ENCODE peak calls at places on chromosomes 13 and 19, in five cellular contexts. One of them, this sample, is unnamed. For H4K20me1, the result is how much of the 10 kb centered on the place peaks cover.

GRCh38 chr19:31975461-31975860 is 369.9 kb upstream of the ZNF507 start:
- DNase-seq in OCI-LY7: no peak
- DNase-seq in fibroblast of lung: no peak
- DNase-seq in GM23248: no peak
- DNase-seq in endothelial cell of umbilical vein: no peak
- DNase-seq in this sample: no peak

GRCh38 chr19:10417598-10418280 is 2.6 kb upstream of the PDE4A start:
- DNase-seq in endothelial cell of umbilical vein: no peak
- DNase-seq in fibroblast of lung: no peak
- DNase-seq in GM23248: no peak
- DNase-seq in OCI-LY7: peak
- DNase-seq in this sample: peak

GRCh38 chr19:19656451-19657396 is 6.8 kb downstream of the ATP13A1 start:
- DNase-seq in GM23248: no peak
- DNase-seq in endothelial cell of umbilical vein: no peak
- DNase-seq in fibroblast of lung: no peak
- DNase-seq in OCI-LY7: no peak
- DNase-seq in this sample: no peak

GRCh38 chr13:110719036-110719710 is 5.7 kb downstream of the ING1 start:
- DNase-seq in endothelial cell of umbilical vein: no peak
- DNase-seq in OCI-LY7: no peak
- DNase-seq in GM23248: no peak
- DNase-seq in fibroblast of lung: no peak
- DNase-seq in this sample: no peak

GRCh38 chr13:91272235-91272777 is 75.2 kb upstream of the MIR17HG start:
- DNase-seq in OCI-LY7: no peak
- DNase-seq in GM23248: no peak
- DNase-seq in endothelial cell of umbilical vein: no peak
- DNase-seq in fibroblast of lung: no peak
- DNase-seq in this sample: no peak

GRCh38 chr13:67235265-67235664 is 5.1 kb upstream of the PCDH9 start:
- DNase-seq in endothelial cell of umbilical vein: no peak
- DNase-seq in OCI-LY7: no peak
- DNase-seq in fibroblast of lung: no peak
- DNase-seq in GM23248: no peak
- DNase-seq in this sample: no peak

GRCh38 chr13:51291341-51291740 is 48.1 kb upstream of the SERPINE3 start:
- DNase-seq in endothelial cell of umbilical vein: no peak
- DNase-seq in GM23248: peak
- DNase-seq in OCI-LY7: no peak
- DNase-seq in fibroblast of lung: peak
- DNase-seq in this sample: no peak

GRCh38 chr13:89401209-89401810 is 1730.1 kb downstream of the SLITRK5 start:
- DNase-seq in endothelial cell of umbilical vein: peak
- DNase-seq in GM23248: peak
- DNase-seq in fibroblast of lung: peak
- DNase-seq in OCI-LY7: no peak
- DNase-seq in this sample: no peak

GRCh38 chr19:19502281-19502680 is 13.1 kb downstream of the TSSK6 start:
- DNase-seq in fibroblast of lung: no peak
- DNase-seq in endothelial cell of umbilical vein: no peak
- DNase-seq in OCI-LY7: no peak
- DNase-seq in GM23248: no peak
- DNase-seq in this sample: no peak

GRCh38 chr13:40794414-40795368 is 5.3 kb downstream of the SLC25A15 start:
- DNase-seq in GM23248: no peak
- DNase-seq in OCI-LY7: no peak
- DNase-seq in endothelial cell of umbilical vein: no peak
- DNase-seq in fibroblast of lung: no peak
- DNase-seq in this sample: no peak

GRCh38 chr13:40433577-40433976 is 232.9 kb downstream of the FOXO1 start:
- DNase-seq in endothelial cell of umbilical vein: no peak
- DNase-seq in OCI-LY7: peak
- DNase-seq in GM23248: no peak
- DNase-seq in fibroblast of lung: no peak
- DNase-seq in this sample: peak

GRCh38 chr19:10915511-10916091 is 12.8 kb downstream of the YIPF2 start:
- DNase-seq in fibroblast of lung: peak
- DNase-seq in GM23248: peak
- DNase-seq in endothelial cell of umbilical vein: no peak
- DNase-seq in OCI-LY7: no peak
- DNase-seq in this sample: no peak

GRCh38 chr13:108003626-108004025 is 211.7 kb downstream of the LIG4 start:
- DNase-seq in OCI-LY7: no peak
- DNase-seq in endothelial cell of umbilical vein: no peak
- DNase-seq in fibroblast of lung: no peak
- DNase-seq in GM23248: no peak
- DNase-seq in this sample: no peak

GRCh38 chr19:2167896-2168618 is 4.3 kb downstream of the DOT1L start:
- DNase-seq in fibroblast of lung: peak
- DNase-seq in endothelial cell of umbilical vein: peak
- DNase-seq in GM23248: peak
- DNase-seq in OCI-LY7: peak
- DNase-seq in this sample: peak

GRCh38 chr19:13118424-13119193 is 545 bp downstream of the NACC1 start:
- DNase-seq in GM23248: peak
- DNase-seq in endothelial cell of umbilical vein: no peak
- DNase-seq in OCI-LY7: peak
- DNase-seq in fibroblast of lung: no peak
- DNase-seq in this sample: peak

GRCh38 chr13:30877335-30877734 is 28.7 kb upstream of the MEDAG start:
- DNase-seq in fibroblast of lung: peak
- DNase-seq in endothelial cell of umbilical vein: peak
- DNase-seq in GM23248: peak
- DNase-seq in OCI-LY7: no peak
- DNase-seq in this sample: no peak

GRCh38 chr13:113802090-113802531 is 43.1 kb downstream of the TMEM255B start:
- DNase-seq in endothelial cell of umbilical vein: no peak
- DNase-seq in GM23248: peak
- DNase-seq in OCI-LY7: no peak
- DNase-seq in fibroblast of lung: peak
- DNase-seq in this sample: no peak

GRCh38 chr13:40430234-40430633 is 236.2 kb downstream of the FOXO1 start:
- DNase-seq in GM23248: no peak
- DNase-seq in fibroblast of lung: no peak
- DNase-seq in endothelial cell of umbilical vein: no peak
- DNase-seq in OCI-LY7: no peak
- DNase-seq in this sample: no peak

GRCh38 chr13:114151031-114151430 is 18.6 kb upstream of the RASA3 start:
- DNase-seq in endothelial cell of umbilical vein: no peak
- DNase-seq in GM23248: no peak
- DNase-seq in fibroblast of lung: no peak
- DNase-seq in OCI-LY7: no peak
- DNase-seq in this sample: no peak

GRCh38 chr13:111567637-111568036 is 247.2 kb downstream of the TEX29 start:
- DNase-seq in endothelial cell of umbilical vein: no peak
- DNase-seq in OCI-LY7: no peak
- DNase-seq in GM23248: no peak
- DNase-seq in fibroblast of lung: no peak
- DNase-seq in this sample: no peak

GRCh38 chr19:15702590-15702930 is 25.3 kb upstream of the OR10H2 start:
- DNase-seq in fibroblast of lung: peak
- DNase-seq in OCI-LY7: peak
- DNase-seq in endothelial cell of umbilical vein: peak
- DNase-seq in GM23248: peak
- DNase-seq in this sample: peak

GRCh38 chr19:1862424-1863307 is 713 bp downstream of the KLF16 start:
- DNase-seq in fibroblast of lung: no peak
- DNase-seq in GM23248: peak
- DNase-seq in OCI-LY7: peak
- DNase-seq in endothelial cell of umbilical vein: no peak
- DNase-seq in this sample: peak

GRCh38 chr19:48746738-48747575 is at the start of gene IZUMO1:
- DNase-seq in endothelial cell of umbilical vein: peak
- DNase-seq in GM23248: peak
- DNase-seq in OCI-LY7: peak
- DNase-seq in fibroblast of lung: peak
- DNase-seq in this sample: peak

GRCh38 chr19:48750351-48750750 is 2.1 kb downstream of the FUT1 start:
- DNase-seq in endothelial cell of umbilical vein: no peak
- DNase-seq in GM23248: no peak
- DNase-seq in OCI-LY7: no peak
- DNase-seq in fibroblast of lung: no peak
- DNase-seq in this sample: no peak

GRCh38 chr19:48749571-48750198 is 2.8 kb downstream of the FUT1 start:
- DNase-seq in GM23248: no peak
- DNase-seq in fibroblast of lung: no peak
- DNase-seq in OCI-LY7: no peak
- DNase-seq in endothelial cell of umbilical vein: no peak
- DNase-seq in this sample: no peak

GRCh38 chr19:48745208-48745995 is 1.3 kb downstream of the IZUMO1 start:
- DNase-seq in GM23248: peak
- DNase-seq in endothelial cell of umbilical vein: peak
- DNase-seq in fibroblast of lung: peak
- DNase-seq in OCI-LY7: peak
- DNase-seq in this sample: peak

DNA sequence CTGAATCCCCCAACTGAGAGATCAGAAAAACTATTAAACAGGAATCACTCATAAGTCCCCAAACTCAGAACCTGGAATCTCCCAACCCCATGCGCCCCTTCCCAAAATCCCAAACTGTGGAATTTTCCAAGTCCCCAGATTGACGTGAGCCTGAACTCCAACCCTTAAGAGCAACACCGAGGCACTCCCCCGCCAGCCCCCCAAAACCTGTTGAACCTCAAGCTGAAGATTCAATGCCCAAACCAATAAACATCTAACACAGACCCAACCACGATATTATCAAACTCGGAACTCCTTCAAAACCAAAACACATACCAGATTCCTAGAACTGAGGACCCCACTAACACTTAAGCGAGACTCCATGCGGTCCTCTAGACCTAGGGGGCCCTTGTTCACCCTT is 589 bp downstream of the IZUMO1 start:
- DNase-seq in OCI-LY7: no peak
- DNase-seq in GM23248: no peak
- DNase-seq in fibroblast of lung: no peak
- DNase-seq in endothelial cell of umbilical vein: no peak
- DNase-seq in this sample: no peak
- H3K4me3 ChIP-seq in OCI-LY7: no peak
- H3K4me3 ChIP-seq in GM23248: no peak
- H3K4me3 ChIP-seq in fibroblast of lung: no peak
- H3K4me3 ChIP-seq in endothelial cell of umbilical vein: no peak
- H3K4me3 ChIP-seq in this sample: no peak

GRCh38 chr19:45211751-45212381 is 33.3 kb downstream of the BLOC1S3 start:
- DNase-seq in OCI-LY7: no peak
- DNase-seq in endothelial cell of umbilical vein: peak
- DNase-seq in GM23248: no peak
- DNase-seq in fibroblast of lung: no peak
- DNase-seq in this sample: no peak
- H3K27ac ChIP-seq in OCI-LY7: no peak
- H3K27ac ChIP-seq in endothelial cell of umbilical vein: no peak
- H3K27ac ChIP-seq in GM23248: no peak
- H3K27ac ChIP-seq in fibroblast of lung: no peak
- H3K27ac ChIP-seq in this sample: no peak

GRCh38 chr13:20160346-20161274 is at the start of gene GJA3:
- DNase-seq in GM23248: peak
- DNase-seq in OCI-LY7: no peak
- DNase-seq in fibroblast of lung: peak
- DNase-seq in endothelial cell of umbilical vein: no peak
- DNase-seq in this sample: peak
- H4K20me1 ChIP-seq in GM23248: under half
- H4K20me1 ChIP-seq in OCI-LY7: under half
- H4K20me1 ChIP-seq in fibroblast of lung: under half
- H4K20me1 ChIP-seq in endothelial cell of umbilical vein: under half
- H4K20me1 ChIP-seq in this sample: under half

DNA sequence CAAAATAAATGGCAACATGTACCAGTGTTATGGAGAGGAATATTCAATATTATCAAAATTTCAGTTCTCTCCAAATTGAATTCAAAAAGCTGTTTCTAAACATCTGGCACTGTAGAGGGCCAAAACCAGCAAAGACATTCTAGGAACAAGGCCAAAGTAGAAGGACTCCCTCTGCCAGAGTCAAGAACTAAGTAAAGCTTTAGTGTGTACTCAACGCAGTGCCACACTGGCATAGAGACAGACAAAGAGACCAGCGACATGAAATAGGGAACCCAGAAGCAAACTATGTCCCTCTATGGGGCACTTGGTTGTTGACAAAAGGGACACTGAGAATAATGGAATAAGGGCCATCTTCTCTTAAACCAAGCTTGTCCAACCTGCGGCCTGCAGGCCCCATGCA is 15.6 kb downstream of the SCGB2B2 start:
- DNase-seq in fibroblast of lung: no peak
- DNase-seq in OCI-LY7: no peak
- DNase-seq in endothelial cell of umbilical vein: no peak
- DNase-seq in GM23248: no peak
- DNase-seq in this sample: no peak
- H3K4me3 ChIP-seq in fibroblast of lung: no peak
- H3K4me3 ChIP-seq in OCI-LY7: no peak
- H3K4me3 ChIP-seq in endothelial cell of umbilical vein: no peak
- H3K4me3 ChIP-seq in GM23248: no peak
- H3K4me3 ChIP-seq in this sample: no peak

This sample was measured in Karpas-422.